ENCODE peak calls at places on chromosomes 1 and 21, in four cellular contexts. M is activated gamma-delta T cell treated with Interleukin-2 at 50 U/mL for 16 hours; S is brain pericyte; K is CD4-positive, CD25-positive, alpha-beta regulatory T cell. Y is an unnamed sample.

GRCh38 chr1:145926706-145927072 is 595 bp downstream of the RBM8A start:
- DNase-seq in M (no peak), S (no peak), K (peak; percentile 41), Y (no peak)

GRCh38 chr1:55127827-55128343 is 87.3 kb downstream of the USP24 start:
- DNase-seq in M (no peak), S (no peak), K (peak; percentile 61), Y (peak; percentile 19)

GRCh38 chr21:31731802-31732537 is at the start of gene SCAF4:
- DNase-seq in M (peak; percentile 71), S (peak; percentile 44), K (peak; percentile 86), Y (peak; percentile 97)

GRCh38 chr1:156346636-156347035 is 8.3 kb downstream of the TSACC start:
- DNase-seq in M (no peak), S (no peak), K (no peak), Y (no peak)

GRCh38 chr1:113057006-113057405 is 16.0 kb upstream of the LRIG2 start:
- DNase-seq in M (no peak), S (peak; percentile 76), K (no peak), Y (peak; percentile 18)

GRCh38 chr1:39701092-39701460 is 9.8 kb upstream of the HPCAL4 start:
- DNase-seq in M (no peak), S (no peak), K (no peak), Y (no peak)

GRCh38 chr1:7847599-7847998 is 5.3 kb downstream of the UTS2 start:
- DNase-seq in M (no peak), S (no peak), K (no peak), Y (no peak)

GRCh38 chr1:113178522-113178921 is 105.5 kb downstream of the LRIG2 start:
- DNase-seq in M (no peak), S (no peak), K (no peak), Y (no peak)

GRCh38 chr1:3423245-3423829 is 31.1 kb upstream of the ARHGEF16 start:
- DNase-seq in M (no peak), S (no peak), K (no peak), Y (no peak)

Y was measured in B cell.